ENCODE peak calls at places on chromosomes 3 and 15, in eight cellular contexts. W is body of pancreas, H is spleen, T is lower lobe of right lung, P is HL-60, U is epithelial cell of esophagus, D is cardiac muscle cell, G is GM12865. O is an unnamed sample.

GRCh38 chr3:110533089-110533488 is 538.5 kb upstream of the NECTIN3 start:
- DNase-seq in G (no peak), H (no peak), T (no peak), U (peak; percentile 6), P (no peak), W (peak; percentile 21), D (peak; percentile 31), O (no peak)

GRCh38 chr15:31359722-31360111 is 33.1 kb downstream of the KLF13 start:
- DNase-seq in G (no peak), U (no peak), D (no peak), W (no peak), P (no peak), T (no peak), H (no peak), O (peak; percentile 42)

GRCh38 chr3:100928638-100929428 is 64.4 kb downstream of the ABI3BP start:
- DNase-seq in W (no peak), T (no peak), P (no peak), H (no peak), U (peak; percentile 75), D (peak; percentile 82), G (no peak), O (no peak)

GRCh38 chr15:101346928-101347327 is 51.9 kb upstream of the SNRPA1 start:
- DNase-seq in G (no peak), U (no peak), D (peak; percentile 42), P (no peak), H (no peak), T (no peak), W (no peak), O (no peak)

GRCh38 chr3:137582484-137582883 is 181.6 kb upstream of the SOX14 start:
- DNase-seq in U (no peak), T (no peak), W (no peak), D (no peak), P (no peak), G (no peak), H (no peak), O (no peak)

GRCh38 chr3:149122716-149123578 is 6.5 kb upstream of the HPS3 start:
- DNase-seq in T (no peak), U (no peak), H (no peak), G (no peak), P (no peak), D (no peak), W (no peak), O (no peak)

GRCh38 chr3:21326704-21327103 is 424.3 kb downstream of the ZNF385D start:
- DNase-seq in P (no peak), D (peak; percentile 75), U (no peak), W (no peak), T (no peak), G (no peak), H (no peak), O (no peak)

GRCh38 chr3:64667138-64667537 is 20.7 kb downstream of the ADAMTS9 start:
- DNase-seq in U (peak; percentile 17), G (no peak), T (no peak), W (no peak), P (no peak), H (no peak), D (peak; percentile 39), O (no peak)

GRCh38 chr3:101979033-101979432 is 129.7 kb downstream of the NFKBIZ start:
- DNase-seq in D (no peak), T (no peak), P (no peak), U (no peak), H (no peak), G (no peak), W (no peak), O (no peak)

GRCh38 chr3:68057637-68058320 is 403.4 kb upstream of the SUCLG2 start:
- DNase-seq in U (no peak), T (no peak), D (no peak), P (no peak), G (no peak), W (no peak), H (no peak), O (peak; percentile 85)

GRCh38 chr15:67834593-67835348 is 5.1 kb downstream of the RNU6-1 start:
- DNase-seq in W (no peak), H (peak; percentile 78), P (no peak), T (no peak), U (no peak), G (no peak), D (no peak), O (peak; percentile 28)

GRCh38 chr3:96354106-96354505 is 460.3 kb upstream of the EPHA6 start:
- DNase-seq in D (no peak), T (no peak), H (no peak), P (no peak), U (no peak), W (no peak), G (no peak), O (no peak)

GRCh38 chr15:78302579-78302978 is 3.2 kb upstream of the SKIC8 start:
- DNase-seq in H (no peak), U (peak; percentile 47), W (no peak), D (peak; percentile 72), G (peak; percentile 51), P (no peak), T (no peak), O (no peak)

GRCh38 chr3:189967254-189967865 is 153.3 kb downstream of the P3H2 start:
- DNase-seq in H (no peak), T (no peak), P (peak; percentile 26), G (peak; percentile 81), D (peak; percentile 71), W (no peak), U (peak; percentile 69), O (peak; percentile 43)

GRCh38 chr3:133742351-133743091 is 3.7 kb upstream of the TF start:
- DNase-seq in H (no peak), P (no peak), W (no peak), U (no peak), T (no peak), D (peak; percentile 66), G (peak; percentile 18), O (no peak)

GRCh38 chr15:42826251-42826890 is 89.4 kb upstream of the CDAN1 start:
- DNase-seq in T (no peak), W (no peak), P (no peak), D (no peak), U (peak; percentile 88), H (no peak), G (no peak), O (no peak)

GRCh38 chr15:57849332-57849731 is 142.8 kb downstream of the POLR2M start:
- DNase-seq in T (no peak), P (no peak), H (no peak), G (no peak), U (peak; percentile 75), D (no peak), W (no peak), O (no peak)

GRCh38 chr3:40877651-40878463 is 321.4 kb upstream of the CTNNB1 start:
- DNase-seq in G (no peak), H (no peak), D (peak; percentile 92), W (peak; percentile 80), P (no peak), T (peak; percentile 68), U (peak; percentile 16), O (no peak)

DNA sequence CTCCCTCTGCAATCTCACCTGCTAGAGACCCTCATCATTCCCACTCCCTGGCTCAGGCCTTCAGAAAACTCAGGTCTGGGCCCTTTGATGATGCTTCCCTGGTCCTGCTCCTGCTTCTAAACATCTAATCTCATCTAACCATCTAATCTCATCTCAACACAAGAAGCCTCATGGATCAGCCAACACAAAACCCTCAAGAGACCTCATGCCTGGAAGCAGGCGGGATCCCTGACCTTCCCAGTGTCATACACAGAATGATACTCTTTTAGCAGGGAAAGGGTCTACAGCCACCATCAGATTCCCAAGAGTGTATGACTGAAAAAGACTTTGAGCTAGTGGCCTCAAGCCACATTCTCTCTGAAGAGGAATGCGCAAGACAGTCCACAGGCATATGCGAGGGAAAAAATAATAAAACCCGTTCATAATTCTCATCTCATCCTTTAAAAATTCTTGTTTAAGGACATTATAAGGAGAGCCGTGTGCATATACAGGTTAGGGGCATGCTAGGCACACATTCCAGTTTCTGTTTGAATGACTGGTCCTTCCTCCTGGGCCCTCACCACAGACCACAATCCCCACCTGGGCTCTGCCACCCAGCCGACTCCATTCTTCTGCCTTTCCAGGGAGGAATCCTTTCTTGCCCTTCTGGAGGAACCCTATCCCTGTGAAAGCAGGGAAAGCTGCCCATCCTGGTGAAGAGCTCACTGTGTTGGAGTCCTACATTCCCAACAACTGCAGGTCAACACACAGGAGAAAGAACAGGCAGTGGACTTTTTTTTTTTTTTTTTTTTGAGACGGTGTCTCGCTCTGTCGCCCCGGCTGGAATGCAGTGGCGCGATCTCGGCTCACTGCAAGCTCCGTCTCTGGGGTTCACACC is 2.2 kb downstream of the ZXDC start:
- DNase-seq in H (peak; percentile 72), W (no peak), G (peak; percentile 32), P (peak; percentile 36), D (no peak), T (peak; percentile 28), U (peak; percentile 14), O (no peak)
- H3K4me3 ChIP-seq in H (peak overlapping the region; percentile 70), W (no peak overlapping the region), G (peak overlapping the region; percentile 36), P (peak overlapping the region; percentile 75), D (peak overlapping the region; percentile 61), T (peak overlapping the region; percentile 81), U (peak overlapping the region; percentile 39), O (peak overlapping the region; percentile 25)

DNA sequence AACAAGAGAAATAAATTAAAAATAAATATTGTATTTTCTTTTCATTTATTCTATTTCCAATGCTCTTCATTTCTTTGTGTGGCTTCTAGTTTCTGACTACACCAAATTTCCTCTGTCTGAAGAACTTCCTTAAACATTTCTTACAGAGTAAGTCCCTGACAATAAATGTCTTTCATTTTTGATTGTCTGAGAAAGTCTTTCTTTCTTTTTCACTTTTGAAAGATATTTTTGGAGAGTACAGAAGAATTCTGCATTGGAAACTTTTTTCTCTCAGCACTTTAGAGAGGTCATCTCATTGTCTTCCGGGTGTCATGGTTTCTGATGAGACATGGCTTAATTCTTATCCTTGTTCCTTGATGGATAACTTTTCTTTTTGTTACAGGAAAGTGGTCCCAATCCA is 119.6 kb downstream of the MOBP start:
- DNase-seq in P (no peak), T (no peak), W (no peak), G (no peak), D (no peak), H (no peak), U (no peak), O (no peak)
- H3K4me3 ChIP-seq in P (no peak overlapping the region), T (no peak overlapping the region), W (no peak overlapping the region), G (no peak overlapping the region), D (no peak overlapping the region), H (no peak overlapping the region), U (no peak overlapping the region), O (no peak overlapping the region)

DNA sequence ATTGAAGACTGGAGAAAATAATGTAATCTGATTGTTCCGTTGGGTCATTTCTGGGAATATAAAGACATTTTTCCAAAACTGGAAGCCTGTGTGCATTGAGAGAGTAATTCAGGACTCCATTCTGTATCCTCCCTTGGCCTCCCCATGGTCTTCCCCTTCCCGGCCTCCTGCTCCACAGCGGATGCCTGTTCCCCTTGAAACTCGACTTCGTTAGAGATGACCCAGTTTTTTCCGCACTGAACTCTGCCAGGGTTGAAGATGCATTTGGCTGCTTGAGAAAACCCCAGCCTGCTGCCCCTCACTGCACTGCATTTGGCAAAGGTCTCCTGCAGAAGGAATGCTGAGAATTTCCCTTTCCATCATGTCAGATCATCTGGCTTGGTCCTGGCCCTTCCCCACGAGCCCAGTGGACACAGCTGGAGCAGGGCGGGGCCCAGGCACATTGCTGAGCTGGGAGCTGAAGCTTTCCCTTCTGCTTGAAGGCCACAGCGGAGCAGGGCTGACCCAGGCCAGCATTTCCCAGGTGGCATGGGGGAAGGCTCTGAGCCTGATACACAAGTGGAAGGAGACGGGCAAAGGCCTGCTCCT is 37.6 kb upstream of the RGMA start:
- DNase-seq in U (no peak), T (no peak), W (no peak), P (no peak), H (no peak), D (peak; percentile 12), G (no peak), O (no peak)
- H3K4me3 ChIP-seq in U (no peak overlapping the region), T (no peak overlapping the region), W (no peak overlapping the region), P (no peak overlapping the region), H (no peak overlapping the region), D (no peak overlapping the region), G (no peak overlapping the region), O (no peak overlapping the region)

GRCh38 chr15:55673287-55673686 is 69.7 kb downstream of the PRTG start:
- DNase-seq in D (no peak), W (no peak), T (no peak), P (no peak), H (no peak), U (no peak), G (no peak), O (no peak)
- H3K4me3 ChIP-seq in D (no peak overlapping the region), W (no peak overlapping the region), T (no peak overlapping the region), P (no peak overlapping the region), H (no peak overlapping the region), U (no peak overlapping the region), G (no peak overlapping the region), O (no peak overlapping the region)

O was measured in CD4-positive, alpha-beta memory T cell.